ENCODE peak calls at places on chromosomes 12 and 14, in five cellular contexts. L is heart right ventricle; P is mesenchymal stem cell; A is CD8-positive, alpha-beta T cell; U is right lobe of liver. I is an unnamed sample. For H3K27me3 and H3K4me1, the result is how much of the 10 kb centered on the place peaks cover.

GRCh38 chr14:80901260-80901659 is 40.3 kb downstream of the CEP128 start:
- DNase-seq in L (no peak), P (no peak), A (no peak), U (no peak), I (no peak)

GRCh38 chr12:120412421-120412820 is 25.5 kb upstream of the COX6A1 start:
- DNase-seq in L (no peak), P (no peak), A (no peak), U (no peak), I (no peak)

GRCh38 chr14:20652996-20653975 is 11.8 kb upstream of the OR6S1 start:
- DNase-seq in L (no peak), P (peak), A (no peak), U (no peak), I (no peak)

GRCh38 chr14:106879241-106879640 is 1352.9 kb downstream of the TMEM121 start:
- DNase-seq in L (no peak), P (no peak), A (no peak), U (no peak), I (no peak)

GRCh38 chr12:93115198-93115601 is 186.1 kb upstream of the EEA1 start:
- DNase-seq in L (no peak), P (no peak), A (no peak), U (no peak), I (no peak)

GRCh38 chr12:114404451-114405198 is 1.3 kb downstream of the TBX5 start:
- DNase-seq in L (no peak), P (no peak), A (no peak), U (no peak), I (no peak)

GRCh38 chr12:27602516-27602915 is 78.5 kb downstream of the PPFIBP1 start:
- DNase-seq in L (no peak), P (peak), A (no peak), U (no peak), I (no peak)

GRCh38 chr14:85534435-85534834 is 4.5 kb downstream of the FLRT2 start:
- DNase-seq in L (no peak), P (peak), A (no peak), U (no peak), I (no peak)

GRCh38 chr14:34179723-34180122 is 228.8 kb upstream of the EGLN3 start:
- DNase-seq in L (no peak), P (no peak), A (no peak), U (no peak), I (no peak)

GRCh38 chr12:84329933-84330332 is 582.7 kb downstream of the SLC6A15 start:
- DNase-seq in L (no peak), P (no peak), A (no peak), U (no peak), I (no peak)

GRCh38 chr14:95585971-95586620 is 51.2 kb downstream of the GLRX5 start:
- DNase-seq in L (no peak), P (no peak), A (no peak), U (no peak), I (no peak)

GRCh38 chr12:20646239-20646827 is 48.8 kb upstream of the SLCO1C1 start:
- DNase-seq in L (no peak), P (peak), A (no peak), U (no peak), I (no peak)

GRCh38 chr14:58060077-58060476 is 91.9 kb downstream of the ARMH4 start:
- DNase-seq in L (no peak), P (no peak), A (no peak), U (no peak), I (no peak)

GRCh38 chr12:128268348-128268725 is 1.4 kb downstream of the TMEM132C start:
- DNase-seq in L (no peak), P (no peak), A (no peak), U (no peak), I (no peak)

GRCh38 chr12:24278832-24279231 is 329.4 kb upstream of the SOX5 start:
- DNase-seq in L (no peak), P (no peak), A (no peak), U (no peak), I (no peak)

GRCh38 chr14:55200646-55201045 is 9.3 kb upstream of the DLGAP5 start:
- DNase-seq in L (no peak), P (no peak), A (no peak), U (no peak), I (no peak)
- H3K27me3 ChIP-seq in L (under half), P (under half), A (under half), U (under half), I (under half)

GRCh38 chr12:124800506-124800905 is 63.2 kb downstream of the SCARB1 start:
- DNase-seq in L (no peak), P (no peak), A (no peak), U (no peak), I (no peak)

GRCh38 chr12:124792961-124793441 is 70.7 kb downstream of the SCARB1 start:
- DNase-seq in L (no peak), P (no peak), A (no peak), U (no peak), I (no peak)

GRCh38 chr12:124795081-124795948 is 68.3 kb downstream of the SCARB1 start:
- DNase-seq in L (no peak), P (no peak), A (no peak), U (no peak), I (no peak)

GRCh38 chr12:124796303-124796957 is 67.2 kb downstream of the SCARB1 start:
- DNase-seq in L (no peak), P (no peak), A (no peak), U (no peak), I (no peak)

DNA sequence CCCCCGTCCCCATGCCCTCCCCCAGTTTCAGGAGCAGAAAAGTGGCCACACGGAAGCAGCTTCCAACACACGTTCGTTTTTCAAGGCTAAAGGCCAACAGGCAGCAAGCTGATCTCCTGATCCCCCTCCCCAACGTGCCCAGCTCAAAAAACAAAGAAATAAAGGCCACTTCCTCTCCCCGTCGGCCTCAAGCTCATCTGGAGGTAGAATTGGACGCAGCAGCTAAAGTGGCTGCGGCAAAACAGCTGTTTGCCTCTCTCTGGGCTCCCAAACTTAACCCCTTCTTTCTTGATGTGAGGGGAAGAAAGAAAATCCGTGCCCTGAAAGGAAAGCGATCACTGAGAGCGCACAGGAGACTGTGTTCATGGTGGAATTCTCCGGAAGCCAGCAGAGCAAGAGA is 66.3 kb downstream of the SCARB1 start:
- DNase-seq in L (no peak), P (no peak), A (no peak), U (no peak), I (no peak)
- H3K4me1 ChIP-seq in L (under half), P (under half), A (under half), U (under half), I (under half)

GRCh38 chr12:117063162-117063911 is 35.9 kb downstream of the TESC start:
- DNase-seq in L (peak), P (no peak), A (no peak), U (no peak), I (no peak)
- H3K27ac ChIP-seq in L (no peak), P (no peak), A (peak), U (no peak), I (no peak)

GRCh38 chr12:67193705-67194104 is 75.5 kb upstream of the CAND1 start:
- DNase-seq in L (peak), P (peak), A (no peak), U (no peak), I (no peak)
- H3K27me3 ChIP-seq in L (under half), P (under half), A (under half), U (under half), I (under half)

GRCh38 chr12:121793501-121793835 is at the start of gene RHOF:
- DNase-seq in L (no peak), P (no peak), A (no peak), U (no peak), I (no peak)
- H3K4me1 ChIP-seq in L (half or more), P (half or more), A (half or more), U (under half), I (half or more)

DNA sequence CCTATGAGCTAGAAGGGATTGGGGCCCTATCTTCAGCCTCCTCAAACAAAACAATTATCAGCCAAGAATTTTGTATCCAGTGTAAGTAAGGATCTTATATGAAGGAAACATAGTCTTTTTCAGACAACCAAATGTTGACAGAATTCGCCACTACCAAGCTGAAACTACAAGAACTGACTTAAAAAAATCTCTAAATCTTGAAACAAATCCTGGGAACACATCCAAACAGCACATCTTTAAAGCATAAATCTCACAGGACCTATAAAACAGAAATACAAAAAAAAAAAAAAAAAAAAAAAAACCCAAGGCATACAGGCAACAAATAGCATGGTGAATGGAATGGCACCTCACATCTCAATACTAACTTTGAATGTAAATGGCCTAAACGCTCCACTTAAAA is 41.3 kb upstream of the LMNTD1 start:
- DNase-seq in L (no peak), P (no peak), A (no peak), U (no peak), I (no peak)
- H3K27ac ChIP-seq in L (no peak), P (no peak), A (no peak), U (no peak), I (no peak)

GRCh38 chr14:104293231-104293841 is 154.9 kb downstream of the KIF26A start:
- DNase-seq in L (no peak), P (no peak), A (no peak), U (peak), I (no peak)
- H3K27me3 ChIP-seq in L (under half), P (under half), A (under half), U (under half), I (under half)

GRCh38 chr12:116691205-116691604 is 46.7 kb downstream of the SPRING1 start:
- DNase-seq in L (no peak), P (no peak), A (no peak), U (no peak), I (no peak)

GRCh38 chr12:116693259-116694227 is 44.3 kb downstream of the SPRING1 start:
- DNase-seq in L (no peak), P (no peak), A (no peak), U (peak), I (no peak)

GRCh38 chr12:116692605-116693004 is 45.3 kb downstream of the SPRING1 start:
- DNase-seq in L (no peak), P (no peak), A (no peak), U (no peak), I (no peak)

GRCh38 chr12:116690016-116690709 is 47.7 kb downstream of the SPRING1 start:
- DNase-seq in L (no peak), P (no peak), A (no peak), U (no peak), I (no peak)

DNA sequence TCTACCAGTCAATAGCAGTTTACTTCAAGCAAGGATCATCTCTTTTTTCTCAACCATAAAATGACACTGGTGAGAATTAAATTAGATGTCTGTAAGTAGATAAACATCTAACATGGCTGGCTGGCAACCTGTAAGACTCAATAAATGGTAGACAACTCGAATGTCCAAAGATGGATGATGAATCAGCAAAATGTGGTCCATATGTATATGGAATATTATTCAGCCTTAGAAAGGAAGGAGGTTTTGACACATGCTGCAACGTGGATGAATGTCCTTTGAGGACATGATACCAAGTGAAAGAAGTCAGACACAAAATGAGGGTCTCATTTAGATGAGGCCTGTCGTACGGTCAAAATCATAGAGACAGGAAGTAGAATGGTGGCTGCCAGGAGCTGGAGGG is 46.2 kb downstream of the SPRING1 start:
- DNase-seq in L (no peak), P (no peak), A (no peak), U (no peak), I (no peak)
- H3K4me1 ChIP-seq in L (under half), P (under half), A (under half), U (under half), I (under half)

GRCh38 chr12:46402861-46403731 is 30.5 kb upstream of the SLC38A2 start:
- DNase-seq in L (no peak), P (peak), A (no peak), U (no peak), I (no peak)
- H3K27ac ChIP-seq in L (peak), P (peak), A (no peak), U (no peak), I (no peak)